ENCODE peak calls at places on chromosomes 5 and 9, in four cellular contexts. F is AG04450; Q is stimulated activated CD4-positive, alpha-beta T cell treated with anti-CD3 and anti-CD28 coated beads, Interleukin-1b, Interleukin-23, amount 100 ng/mL, for 24 hours; H is activated CD4-positive, alpha-beta memory T cell treated with anti-CD3 and anti-CD28 coated beads, Interleukin-2, amount 10 ng/mL, durations not matched to agents 7 days and 5 days. R is an unnamed sample.

GRCh38 chr9:18473551-18474279 is at the start of gene ADAMTSL1:
- DNase-seq in Q (no peak), H (no peak), F (no peak), R (peak)

GRCh38 chr9:127650511-127650910 is 38.4 kb downstream of the STXBP1 start:
- DNase-seq in F (no peak), Q (no peak), H (no peak), R (no peak)

GRCh38 chr9:129497064-129497836 is 123.7 kb downstream of the C9orf50 start:
- DNase-seq in H (no peak), F (no peak), Q (no peak), R (peak)

GRCh38 chr5:140145223-140145622 is 19.5 kb downstream of the IGIP start:
- DNase-seq in Q (no peak), H (no peak), F (no peak), R (no peak)

GRCh38 chr9:110579763-110580255 is 268 bp upstream of the SVEP1 start:
- DNase-seq in Q (no peak), H (no peak), F (no peak), R (peak)

GRCh38 chr5:158513490-158514301 is 586.0 kb downstream of the EBF1 start:
- DNase-seq in H (no peak), Q (no peak), F (no peak), R (no peak)

GRCh38 chr9:136543280-136543679 is 2.6 kb downstream of the NOTCH1 start:
- DNase-seq in H (no peak), F (no peak), Q (no peak), R (no peak)

GRCh38 chr9:126149661-126150060 is 177.0 kb upstream of the MVB12B start:
- DNase-seq in F (no peak), H (peak), Q (no peak), R (no peak)

GRCh38 chr5:172881691-172882370 is 47.8 kb downstream of the ERGIC1 start:
- DNase-seq in Q (no peak), F (no peak), H (no peak), R (no peak)

GRCh38 chr9:93132946-93133640 is 958 bp downstream of the NINJ1 start:
- DNase-seq in H (no peak), F (no peak), Q (no peak), R (peak)

GRCh38 chr9:115262477-115262876 is 144.5 kb upstream of the TNC start:
- DNase-seq in H (no peak), Q (no peak), F (peak), R (peak)

GRCh38 chr9:7676757-7677156 is 122.8 kb downstream of the DMAC1 start:
- DNase-seq in H (no peak), Q (no peak), F (no peak), R (no peak)

GRCh38 chr9:95090871-95091573 is 226.5 kb downstream of the FANCC start:
- DNase-seq in H (no peak), F (no peak), Q (no peak), R (no peak)

GRCh38 chr5:42518595-42519067 is 95.4 kb downstream of the GHR start:
- DNase-seq in Q (no peak), F (no peak), H (no peak), R (no peak)

GRCh38 chr5:181188700-181189362 is 16.2 kb downstream of the TRIM7 start:
- DNase-seq in H (peak), F (peak), Q (peak), R (peak)

GRCh38 chr5:87340716-87341115 is 72.0 kb downstream of the CCNH start:
- DNase-seq in H (no peak), F (no peak), Q (no peak), R (no peak)

GRCh38 chr5:170168002-170168401 is 62.3 kb downstream of the FOXI1 start:
- DNase-seq in F (no peak), Q (no peak), H (no peak), R (no peak)

GRCh38 chr5:2675548-2675947 is 75.9 kb downstream of the IRX2 start:
- DNase-seq in H (no peak), Q (no peak), F (no peak), R (peak)

GRCh38 chr9:132244582-132245455 is 83.0 kb downstream of the NTNG2 start:
- DNase-seq in Q (no peak), F (no peak), H (no peak), R (no peak)

GRCh38 chr5:78600656-78601452 is 47.7 kb downstream of the LHFPL2 start:
- DNase-seq in Q (no peak), F (peak), H (no peak), R (no peak)

GRCh38 chr9:127078988-127079387 is 43.4 kb downstream of the ANGPTL2 start:
- DNase-seq in F (no peak), Q (no peak), H (no peak), R (no peak)

R was measured in G401.